ENCODE peak calls at places on chromosomes 3 and 15, in ten cellular contexts. C is activated CD8-positive, alpha-beta memory T cell treated with anti-CD3 and anti-CD28 coated beads, Interleukin-2, amount 10 ng/mL, durations not matched to agents 7 days and 5 days; J is ureter; R is stimulated activated naive CD4-positive, alpha-beta T cell treated with Interleukin-2 at 50 U/mL for 16 hours; T is H1; L is HEK293T; Y is GM03348; I is body of pancreas; W is posterior cingulate gyrus; D is T47D. Z is an unnamed sample.

GRCh38 chr3:141360888-141361598 is 7.3 kb upstream of the ZBTB38 start:
- DNase-seq in C (no peak), J (no peak), R (no peak), T (no peak), L (peak), Y (peak), I (no peak), W (no peak), D (peak), Z (no peak)

GRCh38 chr3:55486857-55487375 is at the start of gene WNT5A:
- DNase-seq in C (no peak), J (peak), R (no peak), T (no peak), L (peak), Y (peak), I (peak), W (no peak), D (no peak), Z (peak)

GRCh38 chr15:25391971-25392733 is 46.7 kb downstream of the UBE3A start:
- DNase-seq in C (no peak), J (no peak), R (no peak), T (no peak), L (no peak), Y (peak), I (no peak), W (no peak), D (no peak), Z (no peak)

GRCh38 chr15:64038878-64039277 is 7.4 kb downstream of the DAPK2 start:
- DNase-seq in C (no peak), J (no peak), R (no peak), T (no peak), L (no peak), Y (no peak), I (no peak), W (no peak), D (no peak), Z (no peak)

GRCh38 chr3:121736112-121736511 is 13.4 kb downstream of the GOLGB1 start:
- DNase-seq in C (no peak), J (no peak), R (no peak), T (no peak), L (no peak), Y (no peak), I (no peak), W (no peak), D (no peak), Z (no peak)

GRCh38 chr3:158801200-158801599 is 654 bp upstream of the MFSD1 start:
- DNase-seq in C (no peak), J (no peak), R (no peak), T (no peak), L (no peak), Y (peak), I (peak), W (no peak), D (no peak), Z (peak)

GRCh38 chr3:38247366-38248035 is 18.1 kb upstream of the SLC22A13 start:
- DNase-seq in C (no peak), J (no peak), R (no peak), T (no peak), L (peak), Y (peak), I (no peak), W (no peak), D (peak), Z (no peak)

GRCh38 chr15:51759557-51760070 is 8.2 kb downstream of the TMOD2 start:
- DNase-seq in C (no peak), J (no peak), R (no peak), T (peak), L (no peak), Y (peak), I (peak), W (no peak), D (no peak), Z (no peak)

GRCh38 chr15:68484696-68485400 is 52.9 kb upstream of the ITGA11 start:
- DNase-seq in C (no peak), J (no peak), R (no peak), T (no peak), L (no peak), Y (peak), I (no peak), W (no peak), D (no peak), Z (no peak)

GRCh38 chr15:70098461-70099166 is 897 bp upstream of the TLE3 start:
- DNase-seq in C (peak), J (no peak), R (peak), T (peak), L (no peak), Y (peak), I (peak), W (peak), D (no peak), Z (peak)

GRCh38 chr3:51319271-51319670 is 65.8 kb upstream of the MANF start:
- DNase-seq in C (no peak), J (no peak), R (no peak), T (no peak), L (no peak), Y (peak), I (no peak), W (no peak), D (no peak), Z (no peak)

GRCh38 chr15:32919749-32920414 is 202.1 kb downstream of the GREM1 start:
- DNase-seq in C (no peak), J (no peak), R (no peak), T (no peak), L (no peak), Y (peak), I (no peak), W (no peak), D (no peak), Z (no peak)

GRCh38 chr3:171695476-171695875 is 114.8 kb downstream of the PLD1 start:
- DNase-seq in C (no peak), J (no peak), R (no peak), T (no peak), L (no peak), Y (peak), I (no peak), W (no peak), D (no peak), Z (no peak)

GRCh38 chr3:79183496-79183895 is 584.3 kb downstream of the ROBO1 start:
- DNase-seq in C (no peak), J (no peak), R (no peak), T (no peak), L (no peak), Y (no peak), I (no peak), W (no peak), D (no peak), Z (no peak)

GRCh38 chr3:104908761-104909160 is 457.9 kb upstream of the ALCAM start:
- DNase-seq in C (no peak), J (no peak), R (no peak), T (no peak), L (no peak), Y (peak), I (no peak), W (no peak), D (no peak), Z (no peak)

GRCh38 chr3:5023777-5024346 is 44.6 kb downstream of the BHLHE40 start:
- DNase-seq in C (no peak), J (no peak), R (no peak), T (no peak), L (no peak), Y (no peak), I (no peak), W (no peak), D (no peak), Z (no peak)

Z was measured in mucosa of descending colon.